ENCODE peak calls at places on chromosomes 11 and 22, in four cellular contexts. R is cardiac muscle cell; S is neural progenitor cell; F is naive thymus-derived CD4-positive, alpha-beta T cell. Q is an unnamed sample. For H3K9me3, the result is how much of the 10 kb centered on the place peaks cover.

GRCh38 chr11:122803306-122803705 is 35.0 kb upstream of the CRTAM start:
- DNase-seq in R (no peak), S (no peak), F (no peak), Q (no peak)

GRCh38 chr11:34438529-34439507 is at the start of gene CAT:
- DNase-seq in R (peak), S (no peak), F (peak), Q (peak)

GRCh38 chr11:118343248-118343647 is 743 bp upstream of the CD3D start:
- DNase-seq in R (no peak), S (no peak), F (no peak), Q (no peak)

GRCh38 chr22:43830931-43831560 is 18.9 kb upstream of the EFCAB6 start:
- DNase-seq in R (no peak), S (no peak), F (no peak), Q (no peak)

GRCh38 chr11:119728226-119728626 is 774 bp downstream of the NECTIN1 start:
- DNase-seq in R (peak), S (peak), F (peak), Q (no peak)

GRCh38 chr11:86740628-86741488 is 59.5 kb upstream of the PRSS23 start:
- DNase-seq in R (peak), S (peak), F (peak), Q (no peak)

GRCh38 chr11:29162490-29162889 is 854.3 kb downstream of the KCNA4 start:
- DNase-seq in R (no peak), S (no peak), F (no peak), Q (no peak)

GRCh38 chr11:92480519-92480918 is 255.9 kb downstream of the FAT3 start:
- DNase-seq in R (no peak), S (no peak), F (no peak), Q (no peak)

GRCh38 chr11:72511393-72512047 is 77.2 kb upstream of the CLPB start:
- DNase-seq in R (no peak), S (no peak), F (no peak), Q (no peak)

GRCh38 chr22:48250937-48251530 is 1488.6 kb downstream of the TBC1D22A start:
- DNase-seq in R (no peak), S (no peak), F (no peak), Q (no peak)

GRCh38 chr22:46007848-46008261 is 30.9 kb upstream of the WNT7B start:
- DNase-seq in R (no peak), S (no peak), F (no peak), Q (no peak)

GRCh38 chr11:30741039-30741550 is 154.9 kb upstream of the MPPED2 start:
- DNase-seq in R (peak), S (no peak), F (no peak), Q (no peak)

GRCh38 chr22:48811885-48812284 is 1015.8 kb downstream of the BRD1 start:
- DNase-seq in R (no peak), S (no peak), F (no peak), Q (no peak)

GRCh38 chr22:26674211-26675190 is 17.1 kb downstream of the MIAT start:
- DNase-seq in R (no peak), S (no peak), F (no peak), Q (no peak)

GRCh38 chr11:118625036-118625690 is 17.7 kb downstream of the PHLDB1 start:
- DNase-seq in R (no peak), S (no peak), F (no peak), Q (no peak)

GRCh38 chr11:104870910-104871309 is 27.4 kb downstream of the CASP12 start:
- DNase-seq in R (no peak), S (no peak), F (no peak), Q (no peak)

GRCh38 chr11:199004-199581 is 6.2 kb downstream of the SCGB1C1 start:
- DNase-seq in R (no peak), S (no peak), F (no peak), Q (no peak)

DNA sequence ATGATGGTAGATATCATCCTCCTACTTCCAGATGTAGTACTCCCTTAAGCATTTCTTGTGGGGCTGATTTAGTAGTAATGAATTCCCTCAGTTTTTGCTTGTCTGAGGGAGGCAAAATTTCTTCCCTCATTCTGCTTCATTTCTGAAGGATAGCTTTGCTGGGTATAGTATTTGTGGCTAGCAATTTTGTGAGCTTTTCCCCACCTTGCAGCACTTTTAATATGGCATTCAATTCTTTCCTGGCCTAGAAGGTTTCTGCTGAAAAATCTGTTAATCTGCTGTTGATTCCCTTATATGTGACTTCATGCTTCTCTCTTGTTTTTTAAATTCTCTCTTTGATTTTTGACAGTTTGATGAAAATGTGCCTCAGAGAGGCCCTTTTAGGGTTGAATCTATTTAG is 50.4 kb downstream of the KCNQ1OT1 start:
- DNase-seq in R (no peak), S (no peak), F (no peak), Q (no peak)
- H3K9me3 ChIP-seq in R (under half), S (under half), F (under half), Q (under half)

GRCh38 chr11:35953081-35953480 is 9.2 kb downstream of the LDLRAD3 start:
- DNase-seq in R (no peak), S (no peak), F (no peak), Q (no peak)

GRCh38 chr11:35954205-35954604 is 10.3 kb downstream of the LDLRAD3 start:
- DNase-seq in R (no peak), S (no peak), F (no peak), Q (no peak)

GRCh38 chr11:35949242-35949641 is 5.4 kb downstream of the LDLRAD3 start:
- DNase-seq in R (no peak), S (no peak), F (no peak), Q (no peak)

GRCh38 chr11:35950082-35950481 is 6.2 kb downstream of the LDLRAD3 start:
- DNase-seq in R (no peak), S (no peak), F (no peak), Q (no peak)

DNA sequence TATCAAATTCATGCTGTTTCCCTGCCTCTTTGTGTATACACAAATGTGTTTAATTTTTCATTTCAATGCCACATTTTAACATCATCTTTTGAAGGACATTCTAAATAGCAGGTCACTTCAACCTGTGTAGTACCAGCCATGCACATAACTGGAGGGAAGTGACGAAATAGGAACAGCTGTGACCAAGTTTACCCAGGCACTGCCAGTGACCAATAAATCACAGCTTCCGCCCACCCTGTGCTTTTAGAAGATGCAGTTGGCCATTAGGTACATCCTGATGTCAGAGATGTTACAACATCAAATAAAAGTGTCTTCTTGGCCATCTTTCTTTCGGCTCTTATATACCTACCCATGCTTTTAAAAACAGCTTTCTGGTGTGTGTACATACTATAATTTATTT is 7.8 kb downstream of the LDLRAD3 start:
- DNase-seq in R (no peak), S (no peak), F (no peak), Q (no peak)
- H3K9me3 ChIP-seq in R (under half), S (under half), F (under half), Q (under half)

GRCh38 chr11:70895061-70895670 is 357.2 kb downstream of the SHANK2 start:
- DNase-seq in R (no peak), S (no peak), F (no peak), Q (no peak)
- H3K9me3 ChIP-seq in R (under half), S (under half), F (under half), Q (under half)

DNA sequence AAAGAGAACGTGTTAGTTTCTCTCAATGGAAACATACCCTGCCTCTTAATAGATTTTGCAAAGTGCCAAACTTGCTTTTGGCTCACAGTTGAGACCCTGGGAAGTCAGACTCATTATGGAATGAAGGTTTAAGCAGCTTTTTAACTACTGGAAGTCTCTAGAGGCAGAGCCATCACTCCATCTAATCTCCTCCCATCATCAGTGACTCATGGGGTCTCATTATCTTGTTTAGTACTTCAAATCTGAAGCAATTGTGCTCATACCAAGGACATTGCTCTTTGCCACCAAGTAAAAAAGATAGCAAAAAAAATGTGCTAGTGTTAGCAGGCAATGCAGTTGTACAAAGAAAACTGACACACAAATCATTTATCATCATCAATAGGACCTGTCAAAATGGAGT is 537.1 kb upstream of the LRRC4C start:
- DNase-seq in R (no peak), S (no peak), F (no peak), Q (no peak)
- H3K9me3 ChIP-seq in R (under half), S (under half), F (under half), Q (under half)

DNA sequence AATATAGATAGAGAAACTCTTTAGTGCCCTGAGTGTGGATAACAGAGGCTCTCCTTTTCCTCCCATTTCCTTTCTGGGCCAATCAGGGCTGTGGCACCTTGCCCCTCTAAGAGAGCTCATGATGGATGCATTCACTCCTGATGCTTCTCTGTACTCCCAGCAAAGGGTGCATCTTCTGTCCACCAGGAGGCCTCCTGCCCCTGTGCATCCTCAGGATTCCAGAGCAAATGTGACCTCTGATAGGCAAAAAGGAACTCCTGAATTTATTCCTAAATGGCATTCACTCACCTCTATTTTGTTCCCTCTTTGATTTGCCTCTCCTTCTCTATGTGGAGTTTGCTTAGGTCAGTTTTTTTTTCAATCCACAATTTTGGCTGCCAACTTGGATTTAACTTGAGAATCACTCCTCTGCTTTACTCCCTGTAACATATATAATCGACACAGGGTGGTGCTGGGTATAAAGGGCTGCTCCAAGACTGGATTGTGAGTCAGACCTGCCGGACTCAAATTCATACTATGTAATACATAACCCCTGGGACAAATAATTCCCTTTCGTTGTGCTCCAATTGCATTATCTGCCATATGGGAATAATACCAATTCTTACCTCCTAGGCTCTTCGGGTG is 1.1 kb upstream of the MRGPRX4 start:
- DNase-seq in R (peak), S (peak), F (no peak), Q (no peak)
- H3K9me3 ChIP-seq in R (under half), S (under half), F (under half), Q (under half)

GRCh38 chr11:21798216-21798615 is 394.7 kb upstream of the ANO5 start:
- DNase-seq in R (no peak), S (no peak), F (no peak), Q (no peak)

GRCh38 chr11:21794306-21794705 is 398.6 kb upstream of the ANO5 start:
- DNase-seq in R (no peak), S (no peak), F (no peak), Q (no peak)
- H3K9me3 ChIP-seq in R (under half), S (under half), F (under half), Q (under half)

GRCh38 chr11:70491696-70492472 is 93.6 kb downstream of the CTTN start:
- DNase-seq in R (no peak), S (no peak), F (no peak), Q (no peak)
- H3K9me3 ChIP-seq in R (under half), S (under half), F (under half), Q (under half)

GRCh38 chr11:26909429-26910009 is 84.4 kb upstream of the FIBIN start:
- DNase-seq in R (no peak), S (no peak), F (no peak), Q (no peak)
- H3K9me3 ChIP-seq in R (under half), S (under half), F (under half), Q (under half)

DNA sequence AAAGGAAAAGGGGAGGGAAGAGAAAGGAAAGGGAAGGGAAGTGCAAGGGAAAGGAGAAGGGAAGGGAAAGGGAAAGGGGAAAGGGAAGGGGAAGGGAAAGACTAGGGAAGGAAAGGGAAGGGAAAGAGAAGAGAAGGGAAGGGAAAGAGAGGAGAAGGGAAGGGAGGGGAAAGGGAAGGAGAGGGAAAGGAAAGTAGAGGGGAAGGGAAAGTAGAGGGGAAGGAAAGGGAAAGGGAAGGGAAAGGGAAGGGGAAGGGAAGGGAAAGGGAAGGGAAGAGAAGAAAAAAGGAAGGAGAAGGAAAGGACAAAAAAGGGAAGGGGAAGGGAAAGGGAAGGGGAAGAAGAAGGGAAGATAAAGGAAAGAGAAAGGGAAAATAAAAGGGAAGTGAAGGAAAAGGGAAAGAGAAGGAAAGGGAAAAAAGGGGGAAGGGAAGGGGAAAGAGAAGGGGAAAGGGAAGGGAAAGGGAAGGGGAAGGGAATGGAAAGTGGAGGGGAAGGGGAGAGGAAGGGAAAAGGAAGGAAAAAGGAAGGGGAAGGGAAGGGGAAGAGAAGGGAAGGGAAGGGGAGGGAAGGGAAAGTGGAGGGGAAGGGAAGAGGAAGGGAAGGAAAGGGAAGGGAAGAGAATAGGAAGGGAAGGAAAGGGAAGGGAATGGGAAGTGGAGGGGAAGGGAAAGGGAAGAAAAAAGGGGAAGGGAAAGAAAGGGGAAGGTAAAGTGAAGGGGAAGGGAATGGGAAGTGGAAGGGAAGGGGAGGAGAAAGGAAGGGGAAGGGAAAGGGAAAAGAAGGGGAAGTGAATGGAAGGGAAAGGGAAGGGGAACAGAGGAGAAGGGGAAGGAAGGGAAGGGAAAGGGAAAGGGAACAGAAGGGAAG is 138.2 kb downstream of the SPATA19 start:
- DNase-seq in R (no peak), S (no peak), F (no peak), Q (no peak)
- H3K9me3 ChIP-seq in R (under half), S (under half), F (under half), Q (under half)

Q was measured in T-helper 17 cell.